ENCODE peak calls at places on chromosomes 2 and 18, in six cellular contexts. V, J, C, O, D and G are unnamed samples.

GRCh38 chr2:24917086-24917485 is 3.0 kb downstream of the ADCY3 start:
- DNase-seq in V (no peak), J (no peak), C (no peak), O (no peak), D (peak; percentile 44), G (no peak)

GRCh38 chr2:162220438-162220837 is 22.8 kb downstream of the FAP start:
- DNase-seq in V (no peak), J (no peak), C (no peak), O (no peak), D (no peak), G (no peak)

GRCh38 chr2:181750305-181750704 is 70.0 kb upstream of the NEUROD1 start:
- DNase-seq in V (no peak), J (no peak), C (no peak), O (no peak), D (no peak), G (no peak)

GRCh38 chr2:168640039-168640438 is 162.4 kb upstream of the NOSTRIN start:
- DNase-seq in V (no peak), J (no peak), C (no peak), O (no peak), D (no peak), G (no peak)

GRCh38 chr2:20018576-20019152 is 6.2 kb upstream of the MATN3 start:
- DNase-seq in V (no peak), J (no peak), C (no peak), O (no peak), D (no peak), G (no peak)

GRCh38 chr2:19949071-19949470 is 40.8 kb downstream of the WDR35 start:
- DNase-seq in V (no peak), J (no peak), C (no peak), O (no peak), D (no peak), G (peak; percentile 76)

GRCh38 chr2:201500534-201500933 is 49.0 kb downstream of the STRADB start:
- DNase-seq in V (no peak), J (no peak), C (no peak), O (no peak), D (no peak), G (peak; percentile 77)

GRCh38 chr2:204670124-204670523 is 124.8 kb downstream of the PARD3B start:
- DNase-seq in V (no peak), J (peak; percentile 68), C (no peak), O (no peak), D (no peak), G (peak; percentile 12)

GRCh38 chr18:76451475-76452331 is 43.3 kb downstream of the ZNF516 start:
- DNase-seq in V (no peak), J (no peak), C (no peak), O (no peak), D (no peak), G (no peak)

GRCh38 chr18:34299828-34300227 is 75.1 kb upstream of the NOL4 start:
- DNase-seq in V (no peak), J (no peak), C (no peak), O (no peak), D (no peak), G (no peak)

GRCh38 chr2:220394433-220394832 is 767.0 kb downstream of the SLC4A3 start:
- DNase-seq in V (no peak), J (no peak), C (peak; percentile 23), O (no peak), D (no peak), G (peak; percentile 58)

GRCh38 chr2:39805936-39806608 is 27.0 kb upstream of the THUMPD2 start:
- DNase-seq in V (no peak), J (no peak), C (no peak), O (no peak), D (no peak), G (peak; percentile 3)

GRCh38 chr2:157170299-157170698 is 87.2 kb upstream of the GALNT5 start:
- DNase-seq in V (no peak), J (no peak), C (no peak), O (no peak), D (no peak), G (peak; percentile 65)

GRCh38 chr2:80896576-80896975 is 592.0 kb upstream of the LRRTM1 start:
- DNase-seq in V (no peak), J (no peak), C (no peak), O (no peak), D (no peak), G (no peak)

GRCh38 chr18:9147440-9148238 is 11.1 kb downstream of the ANKRD12 start:
- DNase-seq in V (peak; percentile 50), J (peak; percentile 72), C (peak; percentile 75), O (no peak), D (peak; percentile 53), G (peak; percentile 81)

GRCh38 chr18:27748336-27748735 is 428.6 kb downstream of the CDH2 start:
- DNase-seq in V (no peak), J (no peak), C (no peak), O (no peak), D (no peak), G (no peak)

GRCh38 chr2:41854227-41854626 is 193.6 kb upstream of the PKDCC start:
- DNase-seq in V (no peak), J (no peak), C (peak; percentile 46), O (no peak), D (no peak), G (peak; percentile 64)

GRCh38 chr2:148375214-148375613 is 269.3 kb upstream of the EPC2 start:
- DNase-seq in V (no peak), J (no peak), C (no peak), O (no peak), D (no peak), G (peak; percentile 28)

GRCh38 chr18:13222371-13223281 is 4.1 kb downstream of the LDLRAD4 start:
- DNase-seq in V (peak; percentile 77), J (peak; percentile 42), C (no peak), O (no peak), D (no peak), G (peak; percentile 37)

GRCh38 chr2:32825291-32825712 is 121.5 kb upstream of the LTBP1 start:
- DNase-seq in V (peak; percentile 59), J (no peak), C (no peak), O (no peak), D (no peak), G (peak; percentile 25)

GRCh38 chr2:240988146-240988545 is 10.3 kb upstream of the SNED1 start:
- DNase-seq in V (no peak), J (no peak), C (no peak), O (no peak), D (no peak), G (peak; percentile 33)

GRCh38 chr2:45610281-45611019 is 617 bp downstream of the SRBD1 start:
- DNase-seq in V (peak; percentile 71), J (peak; percentile 80), C (peak; percentile 82), O (peak; percentile 49), D (peak; percentile 28), G (peak; percentile 59)

GRCh38 chr2:14601070-14601770 is 31.3 kb upstream of the LRATD1 start:
- DNase-seq in V (no peak), J (no peak), C (no peak), O (no peak), D (no peak), G (no peak)

GRCh38 chr2:33085646-33086045 is 138.9 kb downstream of the LTBP1 start:
- DNase-seq in V (no peak), J (no peak), C (no peak), O (no peak), D (no peak), G (no peak)

GRCh38 chr2:9002637-9003365 is 683 bp downstream of the MBOAT2 start:
- DNase-seq in V (peak; percentile 82), J (no peak), C (peak; percentile 37), O (no peak), D (no peak), G (no peak)

GRCh38 chr18:49112031-49112430 is 161.3 kb upstream of the SMAD7 start:
- DNase-seq in V (no peak), J (no peak), C (no peak), O (no peak), D (no peak), G (no peak)

GRCh38 chr18:79093986-79094385 is 24.8 kb downstream of the ATP9B start:
- DNase-seq in V (no peak), J (no peak), C (no peak), O (no peak), D (no peak), G (no peak)

GRCh38 chr18:56107821-56108485 is 520.0 kb upstream of the TCF4 start:
- DNase-seq in V (no peak), J (no peak), C (no peak), O (no peak), D (no peak), G (no peak)

GRCh38 chr2:3492951-3493609 is 26.3 kb downstream of the ADI1 start:
- DNase-seq in V (peak; percentile 37), J (peak; percentile 64), C (no peak), O (no peak), D (no peak), G (peak; percentile 96)

GRCh38 chr2:176072292-176072669 is 11.5 kb downstream of the EVX2 start:
- DNase-seq in V (no peak), J (no peak), C (no peak), O (no peak), D (no peak), G (no peak)
- TF ChIP-seq RFX5 in V (no peak), J (no peak), C (no peak), O (no peak), D (no peak), G (no peak)

DNA sequence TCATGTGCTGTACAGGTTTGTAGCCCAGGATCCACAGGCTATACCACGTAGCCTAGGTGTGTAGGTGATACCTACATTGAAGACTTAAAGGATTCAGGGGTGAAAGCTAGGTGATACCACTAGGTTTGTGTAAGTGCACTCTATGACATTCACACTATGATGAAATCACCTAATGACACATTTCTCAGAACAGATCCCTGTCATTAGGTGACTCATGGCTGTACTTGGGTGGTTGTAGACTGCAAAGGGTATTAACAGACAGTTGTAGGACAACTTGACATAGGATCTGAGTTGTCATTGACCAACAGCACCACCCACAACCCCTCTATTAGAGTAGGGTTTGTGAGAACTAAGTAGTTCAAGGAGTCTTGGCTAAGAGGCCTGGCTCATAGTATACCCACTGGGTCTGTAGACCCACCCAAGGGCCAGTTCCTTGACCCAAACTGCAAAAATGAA is 27.7 kb upstream of the SMCHD1 start:
- DNase-seq in V (no peak), J (peak; percentile 15), C (peak; percentile 6), O (no peak), D (no peak), G (peak; percentile 41)
- TF ChIP-seq SMC3 in V (no peak), J (no peak), C (no peak), O (no peak), D (no peak), G (no peak)

GRCh38 chr18:24762417-24762816 is 302.0 kb downstream of the HRH4 start:
- DNase-seq in V (no peak), J (no peak), C (no peak), O (no peak), D (no peak), G (peak; percentile 65)

GRCh38 chr18:24764766-24765165 is 304.3 kb downstream of the HRH4 start:
- DNase-seq in V (no peak), J (no peak), C (no peak), O (no peak), D (no peak), G (peak; percentile 66)

GRCh38 chr18:24766376-24766775 is 305.9 kb downstream of the HRH4 start:
- DNase-seq in V (no peak), J (no peak), C (no peak), O (no peak), D (no peak), G (peak; percentile 89)

GRCh38 chr18:24761765-24762164 is 301.3 kb downstream of the HRH4 start:
- DNase-seq in V (no peak), J (no peak), C (no peak), O (no peak), D (no peak), G (no peak)

GRCh38 chr18:24763765-24764548 is 303.5 kb downstream of the HRH4 start:
- DNase-seq in V (no peak), J (no peak), C (no peak), O (no peak), D (no peak), G (peak; percentile 96)
- TF ChIP-seq RFX5 in V (no peak), J (no peak), C (no peak), O (no peak), D (no peak), G (no peak)

GRCh38 chr18:3538456-3538855 is 88.5 kb downstream of the TGIF1 start:
- DNase-seq in V (no peak), J (no peak), C (no peak), O (no peak), D (no peak), G (peak; percentile 31)
- TF ChIP-seq SMC3 in V (no peak), J (no peak), C (no peak), O (no peak), D (no peak), G (no peak)